ENCODE peak calls at places on chromosome 16, in nine cellular contexts. One of them, this sample, is unnamed.

GRCh38 chr16:84897911-84898377 is 78.2 kb downstream of the CRISPLD2 start:
- DNase-seq in AG09309: no peak
- DNase-seq in epithelial cell of esophagus: peak; percentile 41
- DNase-seq in NCI-H1092: no peak
- DNase-seq in AG08396: no peak
- DNase-seq in nucleus accumbens: no peak
- DNase-seq in lower leg skin: peak; percentile 57
- DNase-seq in heart left ventricle: peak; percentile 58
- DNase-seq in OCI-LY7: peak; percentile 44
- DNase-seq in this sample: no peak

GRCh38 chr16:12587170-12587569 is 216.5 kb downstream of the CPPED1 start:
- DNase-seq in heart left ventricle: no peak
- DNase-seq in AG09309: no peak
- DNase-seq in nucleus accumbens: peak; percentile 3
- DNase-seq in epithelial cell of esophagus: no peak
- DNase-seq in OCI-LY7: no peak
- DNase-seq in NCI-H1092: no peak
- DNase-seq in lower leg skin: no peak
- DNase-seq in AG08396: no peak
- DNase-seq in this sample: no peak

GRCh38 chr16:28042856-28043255 is 20.7 kb downstream of the GSG1L start:
- DNase-seq in heart left ventricle: no peak
- DNase-seq in AG09309: peak; percentile 2
- DNase-seq in AG08396: peak; percentile 56
- DNase-seq in lower leg skin: no peak
- DNase-seq in NCI-H1092: no peak
- DNase-seq in epithelial cell of esophagus: no peak
- DNase-seq in OCI-LY7: no peak
- DNase-seq in nucleus accumbens: no peak
- DNase-seq in this sample: no peak

GRCh38 chr16:35735403-35736251 is 2276.2 kb downstream of the TP53TG3F start:
- DNase-seq in OCI-LY7: no peak
- DNase-seq in NCI-H1092: no peak
- DNase-seq in AG08396: no peak
- DNase-seq in AG09309: no peak
- DNase-seq in epithelial cell of esophagus: no peak
- DNase-seq in heart left ventricle: no peak
- DNase-seq in lower leg skin: no peak
- DNase-seq in nucleus accumbens: no peak
- DNase-seq in this sample: no peak

GRCh38 chr16:56916571-56917403 is 15.2 kb upstream of the HERPUD1 start:
- DNase-seq in AG09309: no peak
- DNase-seq in lower leg skin: no peak
- DNase-seq in NCI-H1092: no peak
- DNase-seq in nucleus accumbens: no peak
- DNase-seq in AG08396: no peak
- DNase-seq in OCI-LY7: peak; percentile 89
- DNase-seq in epithelial cell of esophagus: no peak
- DNase-seq in heart left ventricle: no peak
- DNase-seq in this sample: no peak

GRCh38 chr16:49557070-49557446 is 183.5 kb downstream of the C16orf78 start:
- DNase-seq in OCI-LY7: no peak
- DNase-seq in AG09309: no peak
- DNase-seq in NCI-H1092: peak; percentile 64
- DNase-seq in epithelial cell of esophagus: no peak
- DNase-seq in nucleus accumbens: peak; percentile 22
- DNase-seq in lower leg skin: no peak
- DNase-seq in AG08396: no peak
- DNase-seq in heart left ventricle: no peak
- DNase-seq in this sample: no peak

GRCh38 chr16:80058236-80058635 is 457.7 kb upstream of the MAF start:
- DNase-seq in lower leg skin: peak; percentile 39
- DNase-seq in AG09309: no peak
- DNase-seq in AG08396: no peak
- DNase-seq in epithelial cell of esophagus: peak; percentile 42
- DNase-seq in OCI-LY7: no peak
- DNase-seq in heart left ventricle: peak; percentile 65
- DNase-seq in NCI-H1092: no peak
- DNase-seq in nucleus accumbens: peak; percentile 23
- DNase-seq in this sample: no peak

GRCh38 chr16:72836985-72837384 is 210.9 kb downstream of the ZFHX3 start:
- DNase-seq in heart left ventricle: no peak
- DNase-seq in OCI-LY7: no peak
- DNase-seq in epithelial cell of esophagus: no peak
- DNase-seq in lower leg skin: no peak
- DNase-seq in AG08396: no peak
- DNase-seq in nucleus accumbens: no peak
- DNase-seq in AG09309: no peak
- DNase-seq in NCI-H1092: no peak
- DNase-seq in this sample: no peak

GRCh38 chr16:70703041-70703834 is 17.4 kb upstream of the MTSS2 start:
- DNase-seq in heart left ventricle: no peak
- DNase-seq in AG09309: peak; percentile 91
- DNase-seq in OCI-LY7: no peak
- DNase-seq in AG08396: peak; percentile 87
- DNase-seq in epithelial cell of esophagus: no peak
- DNase-seq in lower leg skin: no peak
- DNase-seq in NCI-H1092: peak; percentile 31
- DNase-seq in nucleus accumbens: no peak
- DNase-seq in this sample: no peak

GRCh38 chr16:56401482-56401881 is 23.9 kb downstream of the AMFR start:
- DNase-seq in NCI-H1092: no peak
- DNase-seq in nucleus accumbens: no peak
- DNase-seq in epithelial cell of esophagus: peak; percentile 38
- DNase-seq in AG08396: peak; percentile 34
- DNase-seq in heart left ventricle: no peak
- DNase-seq in lower leg skin: no peak
- DNase-seq in OCI-LY7: peak; percentile 19
- DNase-seq in AG09309: no peak
- DNase-seq in this sample: no peak

GRCh38 chr16:81548551-81548900 is 103.9 kb downstream of the CMIP start:
- DNase-seq in lower leg skin: no peak
- DNase-seq in OCI-LY7: no peak
- DNase-seq in NCI-H1092: no peak
- DNase-seq in heart left ventricle: no peak
- DNase-seq in AG09309: no peak
- DNase-seq in epithelial cell of esophagus: no peak
- DNase-seq in AG08396: no peak
- DNase-seq in nucleus accumbens: no peak
- DNase-seq in this sample: no peak

GRCh38 chr16:2040031-2040430 is 7.6 kb downstream of the NTHL1 start:
- DNase-seq in NCI-H1092: no peak
- DNase-seq in epithelial cell of esophagus: no peak
- DNase-seq in heart left ventricle: no peak
- DNase-seq in AG08396: no peak
- DNase-seq in AG09309: no peak
- DNase-seq in lower leg skin: no peak
- DNase-seq in OCI-LY7: no peak
- DNase-seq in nucleus accumbens: no peak
- DNase-seq in this sample: no peak

GRCh38 chr16:35102780-35103403 is 1643.5 kb downstream of the TP53TG3F start:
- DNase-seq in epithelial cell of esophagus: peak; percentile 12
- DNase-seq in AG08396: no peak
- DNase-seq in lower leg skin: no peak
- DNase-seq in heart left ventricle: no peak
- DNase-seq in NCI-H1092: no peak
- DNase-seq in nucleus accumbens: no peak
- DNase-seq in OCI-LY7: peak; percentile 3
- DNase-seq in AG09309: no peak
- DNase-seq in this sample: no peak

GRCh38 chr16:19809121-19809635 is 75.5 kb downstream of the GPRC5B start:
- DNase-seq in AG09309: no peak
- DNase-seq in heart left ventricle: no peak
- DNase-seq in lower leg skin: peak; percentile 23
- DNase-seq in nucleus accumbens: no peak
- DNase-seq in OCI-LY7: no peak
- DNase-seq in epithelial cell of esophagus: no peak
- DNase-seq in AG08396: no peak
- DNase-seq in NCI-H1092: no peak
- DNase-seq in this sample: no peak

GRCh38 chr16:88927010-88927409 is 50.0 kb downstream of the CBFA2T3 start:
- DNase-seq in OCI-LY7: no peak
- DNase-seq in lower leg skin: no peak
- DNase-seq in AG09309: no peak
- DNase-seq in nucleus accumbens: no peak
- DNase-seq in epithelial cell of esophagus: no peak
- DNase-seq in NCI-H1092: no peak
- DNase-seq in AG08396: no peak
- DNase-seq in heart left ventricle: no peak
- DNase-seq in this sample: no peak

GRCh38 chr16:66741971-66742396 is 9.4 kb downstream of the DYNC1LI2 start:
- DNase-seq in lower leg skin: no peak
- DNase-seq in epithelial cell of esophagus: no peak
- DNase-seq in NCI-H1092: no peak
- DNase-seq in AG08396: no peak
- DNase-seq in OCI-LY7: no peak
- DNase-seq in AG09309: no peak
- DNase-seq in nucleus accumbens: no peak
- DNase-seq in heart left ventricle: no peak
- DNase-seq in this sample: no peak

GRCh38 chr16:88099563-88099890 is 148.3 kb downstream of the BANP start:
- DNase-seq in nucleus accumbens: no peak
- DNase-seq in NCI-H1092: no peak
- DNase-seq in heart left ventricle: no peak
- DNase-seq in lower leg skin: no peak
- DNase-seq in AG09309: no peak
- DNase-seq in AG08396: no peak
- DNase-seq in OCI-LY7: no peak
- DNase-seq in epithelial cell of esophagus: no peak
- DNase-seq in this sample: no peak

GRCh38 chr16:29743827-29744531 is 1.8 kb downstream of the C16orf54 start:
- DNase-seq in NCI-H1092: no peak
- DNase-seq in heart left ventricle: no peak
- DNase-seq in epithelial cell of esophagus: no peak
- DNase-seq in AG08396: no peak
- DNase-seq in lower leg skin: no peak
- DNase-seq in AG09309: no peak
- DNase-seq in nucleus accumbens: no peak
- DNase-seq in OCI-LY7: no peak
- DNase-seq in this sample: no peak

GRCh38 chr16:30746638-30747160 is 1.5 kb upstream of the PHKG2 start:
- DNase-seq in nucleus accumbens: no peak
- DNase-seq in heart left ventricle: no peak
- DNase-seq in AG08396: no peak
- DNase-seq in OCI-LY7: no peak
- DNase-seq in NCI-H1092: no peak
- DNase-seq in epithelial cell of esophagus: no peak
- DNase-seq in lower leg skin: no peak
- DNase-seq in AG09309: no peak
- DNase-seq in this sample: no peak

This sample was measured in HTR-8/SVneo.